ENCODE peak calls at places on chromosomes 11 and 22, in seven cellular contexts. E, B, C, H, P, Q and O are unnamed samples.
A peak's percentile ranks its signal among the peaks of the same experiment; 100 is the strongest.

GRCh38 chr11:72838691-72839305 is 24.6 kb downstream of the ATG16L2 start:
- DNase-seq in Q (peak; percentile 61), H (no peak), C (no peak), B (no peak), E (peak; percentile 85), P (no peak), O (peak; percentile 73)

GRCh38 chr22:49847751-49848689 is 5.6 kb upstream of the ZBED4 start:
- DNase-seq in H (no peak), P (no peak), B (no peak), C (no peak), E (no peak), Q (no peak), O (no peak)

GRCh38 chr22:31241200-31241599 is 29.1 kb downstream of the LIMK2 start:
- DNase-seq in B (no peak), H (no peak), C (no peak), P (no peak), E (no peak), Q (peak; percentile 49), O (no peak)

GRCh38 chr22:40422558-40423245 is 52.3 kb downstream of the SGSM3 start:
- DNase-seq in E (no peak), B (no peak), P (no peak), Q (no peak), C (no peak), H (no peak), O (no peak)

GRCh38 chr22:49628351-49629023 is 199.2 kb downstream of the BRD1 start:
- DNase-seq in E (no peak), P (no peak), H (no peak), C (no peak), B (no peak), Q (no peak), O (no peak)

GRCh38 chr11:69873166-69874077 is 54.2 kb upstream of the FGF3 start:
- DNase-seq in E (no peak), H (peak; percentile 19), C (no peak), Q (no peak), P (no peak), B (no peak), O (no peak)

GRCh38 chr11:12120031-12121008 is 9.9 kb downstream of the MICAL2 start:
- DNase-seq in B (no peak), C (no peak), H (no peak), Q (no peak), P (no peak), E (no peak), O (no peak)

GRCh38 chr22:20213833-20214708 is 54.0 kb downstream of the RTN4R start:
- DNase-seq in B (no peak), H (no peak), E (no peak), C (no peak), P (no peak), Q (no peak), O (no peak)

GRCh38 chr11:125356736-125357292 is 139.3 kb downstream of the FEZ1 start:
- DNase-seq in P (no peak), C (no peak), H (no peak), Q (no peak), B (no peak), E (no peak), O (no peak)

GRCh38 chr22:31818481-31819392 is 64.9 kb downstream of the DEPDC5 start:
- DNase-seq in P (no peak), B (no peak), E (peak; percentile 63), H (no peak), C (peak; percentile 64), Q (peak; percentile 68), O (no peak)

GRCh38 chr11:15793032-15793996 is 563.0 kb downstream of the SOX6 start:
- DNase-seq in B (no peak), P (no peak), C (peak; percentile 28), H (no peak), Q (peak; percentile 95), E (peak; percentile 87), O (peak; percentile 96)

GRCh38 chr11:72741429-72741833 is 10.8 kb downstream of the ARAP1 start:
- DNase-seq in B (no peak), P (no peak), Q (peak; percentile 16), E (no peak), H (no peak), C (no peak), O (no peak)

GRCh38 chr11:117606211-117606610 is 190.8 kb downstream of the DSCAML1 start:
- DNase-seq in H (no peak), P (no peak), B (peak; percentile 72), C (no peak), E (no peak), Q (no peak), O (no peak)

GRCh38 chr11:63622318-63622717 is 8.1 kb upstream of the PLAAT3 start:
- DNase-seq in B (no peak), E (peak; percentile 61), Q (no peak), H (peak; percentile 42), C (no peak), P (no peak), O (peak; percentile 50)

GRCh38 chr11:109374032-109374431 is 48.0 kb upstream of the C11orf87 start:
- DNase-seq in C (no peak), P (no peak), E (no peak), Q (no peak), H (no peak), B (no peak), O (no peak)

GRCh38 chr11:112212290-112212689 is 13.9 kb upstream of the PTS start:
- DNase-seq in P (no peak), H (no peak), Q (no peak), C (no peak), B (no peak), E (peak; percentile 64), O (peak; percentile 40)

GRCh38 chr11:120057595-120058581 is 80.0 kb downstream of the TRIM29 start:
- DNase-seq in C (peak; percentile 59), Q (peak; percentile 73), B (no peak), E (peak; percentile 60), P (no peak), H (no peak), O (peak; percentile 51)

GRCh38 chr11:57103899-57104605 is 77.7 kb upstream of the LRRC55 start:
- DNase-seq in H (no peak), E (no peak), P (no peak), Q (no peak), C (no peak), B (no peak), O (no peak)

GRCh38 chr11:77158041-77158695 is 30.1 kb downstream of the MYO7A start:
- DNase-seq in P (no peak), B (no peak), C (no peak), E (no peak), H (no peak), Q (no peak), O (no peak)

GRCh38 chr11:121494355-121495099 is 41.8 kb upstream of the SORL1-AS1 start:
- DNase-seq in P (no peak), B (no peak), E (no peak), Q (no peak), H (no peak), C (no peak), O (no peak)

GRCh38 chr11:123654566-123655081 is at the start of gene SCN3B:
- DNase-seq in Q (peak; percentile 81), C (peak; percentile 71), E (peak; percentile 67), H (peak; percentile 66), P (peak; percentile 3), B (peak; percentile 72), O (peak; percentile 57)

GRCh38 chr11:28677719-28678118 is 569.5 kb downstream of the METTL15 start:
- DNase-seq in E (no peak), Q (no peak), H (no peak), P (no peak), B (no peak), C (no peak), O (no peak)

GRCh38 chr11:68128682-68129327 is 7.6 kb upstream of the CHKA start:
- DNase-seq in E (no peak), H (peak; percentile 96), Q (peak; percentile 86), C (peak; percentile 50), P (no peak), B (no peak), O (no peak)

GRCh38 chr11:69272961-69273461 is 20.9 kb upstream of the MYEOV start:
- DNase-seq in H (peak; percentile 49), B (no peak), C (no peak), E (no peak), P (no peak), Q (no peak), O (no peak)

GRCh38 chr11:89626366-89626765 is 83.7 kb upstream of the TRIM77 start:
- DNase-seq in H (no peak), Q (no peak), B (no peak), P (no peak), E (no peak), C (no peak), O (no peak)

GRCh38 chr22:21972293-21972779 is 10.3 kb downstream of the TOP3B start:
- DNase-seq in H (no peak), E (no peak), B (peak; percentile 86), P (no peak), Q (no peak), C (peak; percentile 81), O (no peak)

GRCh38 chr11:10659339-10660216 is 34.0 kb downstream of the IRAG1 start:
- DNase-seq in Q (peak; percentile 94), P (no peak), H (no peak), C (peak; percentile 91), B (no peak), E (peak; percentile 73), O (peak; percentile 76)

GRCh38 chr11:62602141-62603071 is 741 bp upstream of the MTA2 start:
- DNase-seq in P (peak; percentile 87), B (no peak), C (peak; percentile 70), Q (peak; percentile 21), E (no peak), H (peak; percentile 65), O (peak; percentile 20)

GRCh38 chr11:30917859-30918478 is 331.8 kb upstream of the MPPED2 start:
- DNase-seq in Q (peak; percentile 33), B (peak; percentile 63), H (no peak), E (peak; percentile 26), C (peak; percentile 58), P (no peak), O (no peak)

GRCh38 chr22:50274311-50274710 is 4.1 kb upstream of the MAPK11 start:
- DNase-seq in B (peak; percentile 84), P (no peak), E (no peak), C (peak; percentile 61), H (peak; percentile 66), Q (peak; percentile 59), O (no peak)

GRCh38 chr11:70131606-70132190 is 53.6 kb downstream of the ANO1 start:
- DNase-seq in B (no peak), P (no peak), H (no peak), Q (no peak), E (no peak), C (no peak), O (no peak)

GRCh38 chr11:926341-926916 is 759 bp downstream of the AP2A2 start:
- DNase-seq in E (peak; percentile 66), H (no peak), B (peak; percentile 60), P (no peak), C (peak; percentile 83), Q (peak; percentile 70), O (peak; percentile 58)

GRCh38 chr11:60950933-60951610 is 904 bp downstream of the SLC15A3 start:
- DNase-seq in H (peak; percentile 56), Q (no peak), C (no peak), E (no peak), P (no peak), B (peak; percentile 75), O (no peak)

GRCh38 chr11:4072668-4073285 is 21.8 kb upstream of the RRM1 start:
- DNase-seq in P (no peak), E (peak; percentile 61), H (peak; percentile 58), C (peak; percentile 79), B (peak; percentile 88), Q (peak; percentile 63), O (no peak)

GRCh38 chr11:65415499-65416340 is 6.9 kb upstream of the NEAT1 start:
- DNase-seq in P (no peak), H (no peak), E (no peak), C (no peak), Q (no peak), B (no peak), O (no peak)

GRCh38 chr11:134579709-134580634 is 167.9 kb upstream of the B3GAT1 start:
- DNase-seq in H (peak; percentile 38), C (no peak), P (no peak), B (no peak), E (no peak), Q (no peak), O (no peak)

GRCh38 chr22:30185129-30185528 is 61.4 kb downstream of the LIF start:
- DNase-seq in P (no peak), H (no peak), Q (no peak), C (no peak), B (peak; percentile 76), E (no peak), O (no peak)

GRCh38 chr11:67356867-67357561 is 3.7 kb upstream of the POLD4 start:
- DNase-seq in E (peak; percentile 65), B (peak; percentile 92), Q (peak; percentile 73), C (peak; percentile 67), P (no peak), H (peak; percentile 79), O (peak; percentile 50)